ENCODE peak calls at places on chromosome 18, in four cellular contexts. I is GM23248, B is fibroblast of the aortic adventitia, T is tibial nerve. O is an unnamed sample.

GRCh38 chr18:36196239-36196995 is 9.1 kb downstream of the MOCOS start:
- DNase-seq in I (no peak), B (no peak), T (no peak), O (no peak)

GRCh38 chr18:33201509-33201926 is 239.0 kb downstream of the CCDC178 start:
- DNase-seq in I (peak), B (peak), T (peak), O (no peak)

GRCh38 chr18:79380816-79381806 is 14.6 kb upstream of the NFATC1 start:
- DNase-seq in I (peak), B (peak), T (peak), O (no peak)

GRCh38 chr18:79749251-79750191 is 48.2 kb upstream of the KCNG2 start:
- DNase-seq in I (peak), B (no peak), T (no peak), O (no peak)

GRCh38 chr18:72542993-72543361 is 1.2 kb downstream of the CBLN2 start:
- DNase-seq in I (peak), B (no peak), T (no peak), O (no peak)

GRCh38 chr18:58887613-58887963 is 22.9 kb downstream of the ZNF532 start:
- DNase-seq in I (no peak), B (peak), T (peak), O (no peak)

GRCh38 chr18:23958036-23958435 is 56.5 kb upstream of the TTC39C start:
- DNase-seq in I (peak), B (peak), T (peak), O (no peak)

GRCh38 chr18:68627812-68628211 is 87.1 kb downstream of the TMX3 start:
- DNase-seq in I (no peak), B (no peak), T (no peak), O (no peak)

GRCh38 chr18:54254265-54254758 is 15.0 kb upstream of the POLI start:
- DNase-seq in I (peak), B (peak), T (no peak), O (no peak)

GRCh38 chr18:79912994-79913831 is 38.2 kb downstream of the SLC66A2 start:
- DNase-seq in I (no peak), B (no peak), T (no peak), O (no peak)

GRCh38 chr18:36212978-36213303 is 25.6 kb downstream of the MOCOS start:
- DNase-seq in I (no peak), B (no peak), T (no peak), O (no peak)

GRCh38 chr18:6605115-6605869 is 124.2 kb upstream of the ARHGAP28 start:
- DNase-seq in I (peak), B (no peak), T (no peak), O (no peak)

GRCh38 chr18:79566841-79567370 is 112.7 kb upstream of the CTDP1 start:
- DNase-seq in I (no peak), B (no peak), T (no peak), O (no peak)

DNA sequence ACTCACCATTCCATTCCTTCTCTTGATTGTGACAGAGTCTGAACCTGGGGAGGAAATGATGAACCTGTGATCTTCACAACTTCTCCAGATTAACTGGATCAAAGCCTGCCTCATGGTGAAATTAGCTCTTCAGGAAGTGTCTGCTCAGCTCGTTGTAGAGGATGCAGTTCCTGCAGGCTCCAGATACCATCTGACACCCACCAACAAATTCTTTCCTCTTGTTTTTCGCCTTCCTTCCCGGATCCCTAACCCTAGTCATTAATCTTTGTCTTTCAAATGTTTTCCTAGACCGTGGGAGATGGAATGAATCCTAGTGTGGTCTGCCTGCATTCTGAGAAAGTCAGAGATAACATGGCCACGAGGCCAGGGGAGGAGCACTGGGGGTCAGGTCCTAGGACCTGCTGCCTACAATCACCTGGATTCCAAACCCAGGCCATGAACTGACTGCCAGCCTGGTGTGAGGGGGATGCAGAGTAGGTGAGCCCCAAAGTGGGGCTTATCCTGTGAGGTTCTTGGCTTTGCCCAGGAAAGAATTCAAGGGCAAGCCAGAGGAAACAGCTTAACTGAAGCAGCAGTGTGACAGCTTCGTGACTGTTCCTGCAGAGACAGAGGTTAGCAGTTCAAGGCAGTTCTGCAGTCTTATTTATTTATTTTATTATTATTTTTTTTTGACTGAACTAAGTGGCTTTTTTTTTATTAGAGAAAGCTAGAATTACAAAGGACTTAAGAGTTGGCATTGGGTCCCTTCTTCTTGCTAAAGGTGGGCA is 67.8 kb downstream of the DIPK1C start:
- DNase-seq in I (no peak), B (no peak), T (no peak), O (no peak)
- H3K4me3 ChIP-seq in I (no peak), B (no peak), T (no peak), O (no peak)

DNA sequence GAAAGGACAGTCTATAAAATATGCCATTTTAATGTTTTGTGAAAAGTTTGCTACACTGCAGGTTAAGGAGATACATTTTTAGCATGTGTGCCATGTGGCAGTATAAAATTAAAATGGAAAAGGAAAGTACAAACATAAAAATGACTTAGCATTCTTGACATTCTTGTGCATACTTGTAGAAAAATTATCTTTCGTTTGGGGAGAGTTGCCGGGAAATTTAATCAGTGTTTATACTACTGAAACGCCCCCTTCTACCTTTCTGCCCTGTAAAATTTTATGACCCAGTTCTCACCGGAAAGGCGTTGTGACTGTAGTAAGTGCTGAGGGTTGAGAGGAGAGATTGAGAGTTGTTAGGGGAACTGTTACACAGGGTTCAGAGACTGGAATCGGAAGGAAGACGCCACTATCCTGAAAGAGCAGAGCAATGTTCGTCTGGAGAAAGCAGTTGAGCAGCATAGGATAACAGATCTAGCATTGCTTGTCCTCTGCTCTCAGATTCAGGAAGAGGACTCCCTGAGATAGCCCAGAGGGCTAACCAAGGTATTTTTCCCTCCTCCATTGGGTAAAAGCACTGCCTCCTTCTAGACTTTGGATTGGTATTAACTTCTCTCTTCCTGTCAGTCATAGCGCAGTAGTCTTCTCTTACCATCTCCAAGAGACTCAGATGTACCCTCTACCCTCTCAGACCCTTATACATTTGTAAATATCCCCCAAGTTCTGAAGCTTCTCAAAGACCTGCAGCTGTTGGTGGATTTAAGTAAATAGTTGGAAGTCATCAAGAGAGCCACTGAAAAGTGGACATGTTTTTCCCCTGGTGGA is 2.7 kb downstream of the CDH20 start:
- DNase-seq in I (peak), B (peak), T (no peak), O (no peak)
- H3K4me3 ChIP-seq in I (peak), B (peak), T (no peak), O (no peak)

GRCh38 chr18:44713435-44713834 is 32.7 kb downstream of the SETBP1 start:
- DNase-seq in I (no peak), B (no peak), T (no peak), O (no peak)
- H3K4me3 ChIP-seq in I (no peak), B (no peak), T (no peak), O (no peak)

GRCh38 chr18:59904051-59904601 is 4.3 kb downstream of the PMAIP1 start:
- DNase-seq in I (no peak), B (no peak), T (no peak), O (no peak)
- H3K4me3 ChIP-seq in I (no peak), B (no peak), T (no peak), O (no peak)

GRCh38 chr18:34807106-34807796 is 97.2 kb downstream of the DTNA start:
- DNase-seq in I (no peak), B (no peak), T (no peak), O (no peak)
- H3K4me3 ChIP-seq in I (no peak), B (no peak), T (no peak), O (no peak)

DNA sequence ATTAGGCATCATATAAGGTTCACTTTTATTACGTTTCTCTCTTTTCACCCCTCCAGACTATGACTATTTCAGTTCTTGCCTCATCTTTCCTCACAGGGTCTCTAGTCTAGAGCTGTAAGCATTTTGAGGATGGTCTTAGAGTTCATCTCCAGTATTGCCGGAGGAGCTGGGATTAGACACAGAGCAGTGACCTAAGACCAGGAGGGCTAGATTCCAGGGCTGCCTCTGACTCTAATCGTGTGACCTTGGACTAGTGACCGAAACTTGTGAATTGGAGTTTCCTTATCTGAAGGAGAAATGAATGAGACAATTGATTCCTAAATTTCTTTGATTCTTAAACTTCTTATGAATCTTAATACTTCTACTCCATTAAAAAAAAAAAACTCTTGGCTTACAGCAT is 195.4 kb upstream of the APCDD1 start:
- DNase-seq in I (no peak), B (no peak), T (no peak), O (no peak)
- H3K4me3 ChIP-seq in I (no peak), B (no peak), T (no peak), O (no peak)